ENCODE peak calls at places on chromosome 15, in four cellular contexts. One of them, this sample, is unnamed.

GRCh38 chr15:101579766-101580165 is 72.4 kb downstream of the TM2D3 start:
- DNase-seq in iris pigment epithelial cell: peak; percentile 76
- DNase-seq in dorsolateral prefrontal cortex: no peak
- DNase-seq in GM10248: no peak
- DNase-seq in this sample: peak; percentile 26

GRCh38 chr15:69853572-69853971 is 244.1 kb downstream of the TLE3 start:
- DNase-seq in GM10248: no peak
- DNase-seq in iris pigment epithelial cell: peak; percentile 71
- DNase-seq in dorsolateral prefrontal cortex: no peak
- DNase-seq in this sample: no peak

GRCh38 chr15:69491051-69491505 is 38.5 kb downstream of the RPLP1 start:
- DNase-seq in dorsolateral prefrontal cortex: no peak
- DNase-seq in GM10248: no peak
- DNase-seq in iris pigment epithelial cell: no peak
- DNase-seq in this sample: peak; percentile 88

GRCh38 chr15:45548753-45549520 is 26.4 kb upstream of the SLC30A4 start:
- DNase-seq in iris pigment epithelial cell: no peak
- DNase-seq in GM10248: no peak
- DNase-seq in dorsolateral prefrontal cortex: no peak
- DNase-seq in this sample: peak; percentile 36

GRCh38 chr15:42007386-42007785 is 13.5 kb downstream of the PLA2G4E start:
- DNase-seq in GM10248: no peak
- DNase-seq in dorsolateral prefrontal cortex: no peak
- DNase-seq in iris pigment epithelial cell: no peak
- DNase-seq in this sample: no peak

GRCh38 chr15:32993285-32993684 is 201.2 kb downstream of the FMN1 start:
- DNase-seq in dorsolateral prefrontal cortex: no peak
- DNase-seq in GM10248: no peak
- DNase-seq in iris pigment epithelial cell: peak; percentile 31
- DNase-seq in this sample: no peak

GRCh38 chr15:73495171-73495570 is 52.2 kb downstream of the REC114 start:
- DNase-seq in dorsolateral prefrontal cortex: no peak
- DNase-seq in GM10248: no peak
- DNase-seq in iris pigment epithelial cell: peak; percentile 5
- DNase-seq in this sample: no peak

GRCh38 chr15:37517506-37517905 is 416.9 kb upstream of the TMCO5A start:
- DNase-seq in dorsolateral prefrontal cortex: no peak
- DNase-seq in GM10248: no peak
- DNase-seq in iris pigment epithelial cell: no peak
- DNase-seq in this sample: no peak

GRCh38 chr15:76935620-76936019 is 4.1 kb downstream of the RCN2 start:
- DNase-seq in dorsolateral prefrontal cortex: no peak
- DNase-seq in iris pigment epithelial cell: no peak
- DNase-seq in GM10248: peak; percentile 59
- DNase-seq in this sample: no peak

GRCh38 chr15:66180706-66181105 is 72.8 kb downstream of the MEGF11 start:
- DNase-seq in dorsolateral prefrontal cortex: no peak
- DNase-seq in GM10248: no peak
- DNase-seq in iris pigment epithelial cell: no peak
- DNase-seq in this sample: no peak

GRCh38 chr15:88909956-88910831 is 3.0 kb downstream of the MFGE8 start:
- DNase-seq in dorsolateral prefrontal cortex: no peak
- DNase-seq in GM10248: peak; percentile 6
- DNase-seq in iris pigment epithelial cell: no peak
- DNase-seq in this sample: no peak

GRCh38 chr15:58038426-58039106 is 26.9 kb downstream of the ALDH1A2 start:
- DNase-seq in dorsolateral prefrontal cortex: no peak
- DNase-seq in iris pigment epithelial cell: peak; percentile 80
- DNase-seq in GM10248: no peak
- DNase-seq in this sample: peak; percentile 28

GRCh38 chr15:45448066-45448510 is 69.7 kb upstream of the GATM start:
- DNase-seq in dorsolateral prefrontal cortex: no peak
- DNase-seq in GM10248: peak; percentile 32
- DNase-seq in iris pigment epithelial cell: peak; percentile 40
- DNase-seq in this sample: no peak

GRCh38 chr15:70259030-70259424 is 161.3 kb upstream of the TLE3 start:
- DNase-seq in iris pigment epithelial cell: peak; percentile 76
- DNase-seq in dorsolateral prefrontal cortex: no peak
- DNase-seq in GM10248: no peak
- DNase-seq in this sample: peak; percentile 68

GRCh38 chr15:98241032-98241554 is 280.6 kb downstream of the ARRDC4 start:
- DNase-seq in dorsolateral prefrontal cortex: no peak
- DNase-seq in iris pigment epithelial cell: no peak
- DNase-seq in GM10248: no peak
- DNase-seq in this sample: peak; percentile 29

GRCh38 chr15:69629631-69630161 is 177.1 kb downstream of the RPLP1 start:
- DNase-seq in dorsolateral prefrontal cortex: no peak
- DNase-seq in GM10248: no peak
- DNase-seq in iris pigment epithelial cell: no peak
- DNase-seq in this sample: no peak

GRCh38 chr15:78949461-78949860 is 4.6 kb upstream of the CTSH start:
- DNase-seq in GM10248: no peak
- DNase-seq in dorsolateral prefrontal cortex: no peak
- DNase-seq in iris pigment epithelial cell: no peak
- DNase-seq in this sample: no peak

GRCh38 chr15:29024681-29025080 is 138.9 kb downstream of the APBA2 start:
- DNase-seq in dorsolateral prefrontal cortex: no peak
- DNase-seq in iris pigment epithelial cell: no peak
- DNase-seq in GM10248: no peak
- DNase-seq in this sample: no peak